ENCODE peak calls at places on chromosomes 4 and X, in eight cellular contexts. S is colonic mucosa, D is lower lobe of right lung, E is pancreas, U is adipocyte, J is hepatocyte, C is aorta, Q is spleen. G is an unnamed sample.

GRCh38 chr4:63296773-63297172 is 1112.5 kb downstream of the TECRL start:
- DNase-seq in Q (no peak), U (no peak), E (no peak), C (no peak), D (no peak), J (peak; percentile 15), S (no peak), G (no peak)

GRCh38 chrX:38220024-38220935 is at the start of gene SRPX:
- DNase-seq in U (peak; percentile 73), E (peak; percentile 28), C (peak; percentile 60), D (peak; percentile 34), J (peak; percentile 47), S (peak; percentile 53), Q (peak; percentile 63), G (peak; percentile 57)

GRCh38 chr4:155675709-155676429 is 9.2 kb downstream of the GUCY1A1 start:
- DNase-seq in U (peak; percentile 26), D (no peak), S (no peak), J (no peak), C (no peak), E (no peak), Q (no peak), G (no peak)

GRCh38 chrX:3044671-3045070 is 3.4 kb downstream of the ARSF start:
- DNase-seq in Q (no peak), C (no peak), J (no peak), D (no peak), U (no peak), E (no peak), S (no peak), G (no peak)

GRCh38 chr4:7514789-7515188 is 80.1 kb upstream of the PSAPL1 start:
- DNase-seq in C (no peak), D (no peak), Q (no peak), S (no peak), U (no peak), E (no peak), J (no peak), G (no peak)

GRCh38 chrX:115047181-115047580 is 29.8 kb upstream of the IL13RA2 start:
- DNase-seq in U (peak; percentile 39), Q (no peak), D (no peak), E (no peak), J (no peak), C (no peak), S (no peak), G (no peak)

GRCh38 chrX:129957241-129958099 is 25.0 kb upstream of the BCORL1 start:
- DNase-seq in S (peak; percentile 68), E (peak; percentile 65), D (peak; percentile 86), J (peak; percentile 68), Q (peak; percentile 95), C (peak; percentile 84), U (peak; percentile 45), G (peak; percentile 76)

GRCh38 chrX:71301195-71301924 is at the start of gene ITGB1BP2:
- DNase-seq in C (no peak), Q (no peak), S (no peak), E (no peak), D (no peak), U (peak; percentile 11), J (peak; percentile 10), G (no peak)

GRCh38 chrX:20063716-20064351 is 52.9 kb downstream of the MAP7D2 start:
- DNase-seq in J (no peak), E (no peak), Q (no peak), U (no peak), C (no peak), D (no peak), S (no peak), G (no peak)

GRCh38 chr4:53781614-53782467 is 190.6 kb upstream of the LNX1 start:
- DNase-seq in D (no peak), E (no peak), C (no peak), U (no peak), Q (no peak), J (no peak), S (no peak), G (no peak)

GRCh38 chr4:121217385-121217784 is 53.3 kb upstream of the TNIP3 start:
- DNase-seq in J (no peak), D (no peak), U (peak; percentile 90), C (no peak), Q (no peak), E (no peak), S (no peak), G (no peak)

GRCh38 chrX:71111141-71111843 is at the start of gene IL2RG:
- DNase-seq in U (no peak), E (no peak), S (peak; percentile 70), J (peak; percentile 56), Q (peak; percentile 84), C (no peak), D (no peak), G (no peak)

GRCh38 chr4:25442863-25443307 is 65.8 kb downstream of the ANAPC4 start:
- DNase-seq in J (no peak), D (peak; percentile 53), S (no peak), Q (no peak), C (no peak), E (no peak), U (no peak), G (no peak)

GRCh38 chrX:113800955-113801354 is 782.9 kb upstream of the HTR2C start:
- DNase-seq in D (no peak), J (no peak), Q (no peak), E (no peak), S (no peak), U (no peak), C (no peak), G (no peak)

GRCh38 chrX:13376857-13377441 is 57.1 kb upstream of the ATXN3L start:
- DNase-seq in J (peak; percentile 72), Q (no peak), C (peak; percentile 49), D (no peak), U (peak; percentile 95), E (no peak), S (no peak), G (no peak)

GRCh38 chr4:164193676-164194075 is 560.3 kb upstream of the SMIM31 start:
- DNase-seq in U (no peak), J (no peak), S (no peak), D (no peak), E (no peak), C (no peak), Q (no peak), G (no peak)

GRCh38 chrX:13341491-13342101 is 21.7 kb upstream of the ATXN3L start:
- DNase-seq in E (no peak), J (no peak), Q (no peak), D (no peak), C (no peak), S (no peak), U (peak; percentile 13), G (no peak)

GRCh38 chrX:77455437-77455836 is 8.2 kb downstream of the FGF16 start:
- DNase-seq in J (no peak), E (no peak), U (no peak), S (no peak), D (no peak), Q (no peak), C (no peak), G (no peak)

GRCh38 chr4:40309250-40309774 is 25.8 kb upstream of the CHRNA9 start:
- DNase-seq in E (peak; percentile 86), D (peak; percentile 92), S (peak; percentile 94), J (peak; percentile 93), Q (peak; percentile 96), C (peak; percentile 92), U (peak; percentile 94), G (peak; percentile 85)

GRCh38 chrX:44922980-44923379 is 50.0 kb downstream of the KDM6A start:
- DNase-seq in C (no peak), U (no peak), E (no peak), S (no peak), D (no peak), Q (no peak), J (no peak), G (no peak)

GRCh38 chr4:156634612-156635011 is 337.0 kb downstream of the PDGFC start:
- DNase-seq in E (no peak), S (no peak), J (no peak), C (no peak), Q (no peak), D (no peak), U (no peak), G (no peak)

GRCh38 chrX:18360867-18361266 is 6.4 kb upstream of the SCML2 start:
- DNase-seq in S (no peak), C (no peak), D (no peak), E (no peak), Q (no peak), J (no peak), U (no peak), G (peak; percentile 18)

GRCh38 chr4:80335554-80336358 is at the start of gene CFAP299:
- DNase-seq in E (peak; percentile 91), Q (peak; percentile 84), U (peak; percentile 94), S (peak; percentile 92), D (peak; percentile 92), J (peak; percentile 91), C (peak; percentile 84), G (peak; percentile 81)

GRCh38 chr4:184392321-184392720 is 82.0 kb downstream of the IRF2 start:
- DNase-seq in Q (no peak), E (no peak), C (no peak), S (no peak), U (no peak), J (no peak), D (no peak), G (no peak)
- H3K9me3 ChIP-seq in Q (no peaks in the 10 kb centered on the region), E (no peaks in the 10 kb centered on the region), C (no peaks in the 10 kb centered on the region), S (no peaks in the 10 kb centered on the region), U (no peaks in the 10 kb centered on the region), J (no peaks in the 10 kb centered on the region), D (no peaks in the 10 kb centered on the region), G (no peaks in the 10 kb centered on the region)

GRCh38 chrX:23902419-23902818 is 5.3 kb downstream of the APOO start:
- DNase-seq in D (no peak), J (peak; percentile 78), Q (no peak), C (no peak), E (no peak), S (no peak), U (peak; percentile 80), G (no peak)
- H3K4me1 ChIP-seq in D (peaks cover 18% of the 10 kb centered on the region), J (peaks cover 32% of the 10 kb centered on the region), Q (peaks cover 30% of the 10 kb centered on the region), C (no peaks in the 10 kb centered on the region), E (no peaks in the 10 kb centered on the region), S (no peaks in the 10 kb centered on the region), U (peaks cover 43% of the 10 kb centered on the region), G (peaks cover 19% of the 10 kb centered on the region)

DNA sequence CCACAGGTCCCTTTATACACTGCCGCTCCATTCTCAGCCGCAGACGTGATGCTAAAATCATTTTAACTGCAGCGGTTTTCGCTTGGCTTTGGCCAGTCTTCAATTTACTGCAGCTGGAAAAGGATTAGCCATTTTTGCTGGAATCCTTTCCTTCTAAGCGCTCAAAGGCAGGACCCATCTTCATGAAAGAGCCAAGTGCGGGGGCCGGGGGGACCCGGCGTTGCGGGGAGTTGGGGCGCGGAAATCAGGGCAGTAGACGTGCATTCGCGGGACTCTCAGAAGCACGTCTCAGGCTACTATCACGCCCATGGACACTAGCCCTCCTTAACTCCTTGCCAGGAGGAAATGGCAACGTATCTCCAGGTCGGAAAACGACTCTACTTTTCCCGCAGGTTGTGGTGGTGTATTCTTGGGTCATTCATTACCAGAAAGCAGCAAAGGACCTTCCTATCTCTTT is 1.7 kb upstream of the PCDH10 start:
- DNase-seq in Q (no peak), U (peak; percentile 49), S (no peak), C (peak; percentile 50), E (no peak), J (peak; percentile 10), D (no peak), G (no peak)
- H3K9me3 ChIP-seq in Q (no peaks in the 10 kb centered on the region), U (no peaks in the 10 kb centered on the region), S (no peaks in the 10 kb centered on the region), C (no peaks in the 10 kb centered on the region), E (no peaks in the 10 kb centered on the region), J (no peaks in the 10 kb centered on the region), D (no peaks in the 10 kb centered on the region), G (no peaks in the 10 kb centered on the region)

DNA sequence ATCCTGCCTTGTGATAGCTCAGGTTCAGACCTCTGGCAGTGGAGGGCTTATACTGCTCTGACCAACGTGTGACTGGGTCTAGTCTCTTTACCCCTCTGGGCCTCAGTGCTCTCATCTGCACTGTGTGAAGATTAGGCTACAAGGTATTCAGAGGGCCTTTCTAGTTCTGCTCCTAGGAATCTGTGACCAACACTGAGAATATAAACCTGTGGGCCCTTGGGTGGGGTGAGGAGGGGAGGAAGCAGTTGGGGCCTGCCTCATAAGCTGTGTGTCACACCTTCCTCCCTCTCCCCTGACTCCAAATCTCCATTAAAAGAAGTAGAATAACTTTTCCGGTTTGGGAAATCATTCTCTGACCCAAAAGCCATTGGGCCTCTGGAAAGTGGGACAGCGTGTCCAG is 66.3 kb upstream of the MSN start:
- DNase-seq in U (no peak), E (no peak), J (no peak), C (no peak), Q (no peak), S (peak; percentile 12), D (no peak), G (no peak)
- H3K4me1 ChIP-seq in U (peaks cover 20% of the 10 kb centered on the region), E (peaks cover 6% of the 10 kb centered on the region), J (no peaks in the 10 kb centered on the region), C (peaks cover 8% of the 10 kb centered on the region), Q (peaks cover 55% of the 10 kb centered on the region), S (no peaks in the 10 kb centered on the region), D (peaks cover 49% of the 10 kb centered on the region), G (peaks cover 14% of the 10 kb centered on the region)

G was measured in psoas muscle.